ENCODE peak calls at places on chromosome 4, in seven cellular contexts. One of them, this sample, is unnamed.

GRCh38 chr4:93710101-93710846 is 118.3 kb upstream of the ATOH1 start:
- DNase-seq in dermis microvascular lymphatic vessel endothelial cell: no peak
- DNase-seq in stimulated activated CD4-positive, alpha-beta T cell treated with anti-CD3 and anti-CD28 coated beads, Interleukin-2, amount 100 ng/mL, for 48 hours: no peak
- DNase-seq in AG08395: no peak
- DNase-seq in 8988T: no peak
- DNase-seq in AG08396: no peak
- DNase-seq in HL-60: no peak
- DNase-seq in this sample: no peak

GRCh38 chr4:185589067-185589844 is 53.9 kb upstream of the PDLIM3 start:
- DNase-seq in dermis microvascular lymphatic vessel endothelial cell: no peak
- DNase-seq in stimulated activated CD4-positive, alpha-beta T cell treated with anti-CD3 and anti-CD28 coated beads, Interleukin-2, amount 100 ng/mL, for 48 hours: no peak
- DNase-seq in AG08395: no peak
- DNase-seq in 8988T: no peak
- DNase-seq in AG08396: no peak
- DNase-seq in HL-60: no peak
- DNase-seq in this sample: peak

GRCh38 chr4:76373919-76374552 is 46.9 kb downstream of the CCDC158 start:
- DNase-seq in dermis microvascular lymphatic vessel endothelial cell: no peak
- DNase-seq in stimulated activated CD4-positive, alpha-beta T cell treated with anti-CD3 and anti-CD28 coated beads, Interleukin-2, amount 100 ng/mL, for 48 hours: no peak
- DNase-seq in AG08395: no peak
- DNase-seq in 8988T: no peak
- DNase-seq in AG08396: no peak
- DNase-seq in HL-60: no peak
- DNase-seq in this sample: peak

GRCh38 chr4:18815081-18815778 is 793.7 kb upstream of the LCORL start:
- DNase-seq in dermis microvascular lymphatic vessel endothelial cell: no peak
- DNase-seq in stimulated activated CD4-positive, alpha-beta T cell treated with anti-CD3 and anti-CD28 coated beads, Interleukin-2, amount 100 ng/mL, for 48 hours: no peak
- DNase-seq in AG08395: no peak
- DNase-seq in 8988T: no peak
- DNase-seq in AG08396: no peak
- DNase-seq in HL-60: no peak
- DNase-seq in this sample: no peak

GRCh38 chr4:53937918-53938317 is 126.5 kb downstream of the CHIC2 start:
- DNase-seq in dermis microvascular lymphatic vessel endothelial cell: no peak
- DNase-seq in stimulated activated CD4-positive, alpha-beta T cell treated with anti-CD3 and anti-CD28 coated beads, Interleukin-2, amount 100 ng/mL, for 48 hours: no peak
- DNase-seq in AG08395: no peak
- DNase-seq in 8988T: no peak
- DNase-seq in AG08396: peak
- DNase-seq in HL-60: no peak
- DNase-seq in this sample: peak

GRCh38 chr4:141654098-141654497 is 17.7 kb downstream of the IL15 start:
- DNase-seq in dermis microvascular lymphatic vessel endothelial cell: no peak
- DNase-seq in stimulated activated CD4-positive, alpha-beta T cell treated with anti-CD3 and anti-CD28 coated beads, Interleukin-2, amount 100 ng/mL, for 48 hours: no peak
- DNase-seq in AG08395: no peak
- DNase-seq in 8988T: no peak
- DNase-seq in AG08396: no peak
- DNase-seq in HL-60: no peak
- DNase-seq in this sample: peak

GRCh38 chr4:108628411-108628810 is 8.0 kb downstream of the RPL34 start:
- DNase-seq in dermis microvascular lymphatic vessel endothelial cell: no peak
- DNase-seq in stimulated activated CD4-positive, alpha-beta T cell treated with anti-CD3 and anti-CD28 coated beads, Interleukin-2, amount 100 ng/mL, for 48 hours: no peak
- DNase-seq in AG08395: peak
- DNase-seq in 8988T: no peak
- DNase-seq in AG08396: no peak
- DNase-seq in HL-60: no peak
- DNase-seq in this sample: no peak

GRCh38 chr4:52038109-52038912 is at the start of gene SGCB:
- DNase-seq in dermis microvascular lymphatic vessel endothelial cell: no peak
- DNase-seq in stimulated activated CD4-positive, alpha-beta T cell treated with anti-CD3 and anti-CD28 coated beads, Interleukin-2, amount 100 ng/mL, for 48 hours: peak
- DNase-seq in AG08395: peak
- DNase-seq in 8988T: peak
- DNase-seq in AG08396: peak
- DNase-seq in HL-60: no peak
- DNase-seq in this sample: peak

GRCh38 chr4:145498430-145498829 is 16.8 kb downstream of the SMAD1 start:
- DNase-seq in dermis microvascular lymphatic vessel endothelial cell: no peak
- DNase-seq in stimulated activated CD4-positive, alpha-beta T cell treated with anti-CD3 and anti-CD28 coated beads, Interleukin-2, amount 100 ng/mL, for 48 hours: no peak
- DNase-seq in AG08395: no peak
- DNase-seq in 8988T: no peak
- DNase-seq in AG08396: no peak
- DNase-seq in HL-60: no peak
- DNase-seq in this sample: no peak

GRCh38 chr4:24655326-24655725 is 71.0 kb upstream of the DHX15 start:
- DNase-seq in dermis microvascular lymphatic vessel endothelial cell: no peak
- DNase-seq in stimulated activated CD4-positive, alpha-beta T cell treated with anti-CD3 and anti-CD28 coated beads, Interleukin-2, amount 100 ng/mL, for 48 hours: no peak
- DNase-seq in AG08395: no peak
- DNase-seq in 8988T: no peak
- DNase-seq in AG08396: no peak
- DNase-seq in HL-60: no peak
- DNase-seq in this sample: no peak

GRCh38 chr4:96379524-96379923 is 539.6 kb downstream of the PDHA2 start:
- DNase-seq in dermis microvascular lymphatic vessel endothelial cell: no peak
- DNase-seq in stimulated activated CD4-positive, alpha-beta T cell treated with anti-CD3 and anti-CD28 coated beads, Interleukin-2, amount 100 ng/mL, for 48 hours: no peak
- DNase-seq in AG08395: no peak
- DNase-seq in 8988T: no peak
- DNase-seq in AG08396: no peak
- DNase-seq in HL-60: no peak
- DNase-seq in this sample: no peak

GRCh38 chr4:42326040-42326439 is 71.2 kb upstream of the SHISA3 start:
- DNase-seq in dermis microvascular lymphatic vessel endothelial cell: no peak
- DNase-seq in stimulated activated CD4-positive, alpha-beta T cell treated with anti-CD3 and anti-CD28 coated beads, Interleukin-2, amount 100 ng/mL, for 48 hours: no peak
- DNase-seq in AG08395: no peak
- DNase-seq in 8988T: no peak
- DNase-seq in AG08396: no peak
- DNase-seq in HL-60: no peak
- DNase-seq in this sample: no peak

GRCh38 chr4:2722033-2722432 is 34.1 kb downstream of the TNIP2 start:
- DNase-seq in dermis microvascular lymphatic vessel endothelial cell: no peak
- DNase-seq in stimulated activated CD4-positive, alpha-beta T cell treated with anti-CD3 and anti-CD28 coated beads, Interleukin-2, amount 100 ng/mL, for 48 hours: no peak
- DNase-seq in AG08395: no peak
- DNase-seq in 8988T: no peak
- DNase-seq in AG08396: no peak
- DNase-seq in HL-60: no peak
- DNase-seq in this sample: no peak

GRCh38 chr4:77593993-77594392 is 11.6 kb upstream of the CXCL13 start:
- DNase-seq in dermis microvascular lymphatic vessel endothelial cell: no peak
- DNase-seq in stimulated activated CD4-positive, alpha-beta T cell treated with anti-CD3 and anti-CD28 coated beads, Interleukin-2, amount 100 ng/mL, for 48 hours: no peak
- DNase-seq in AG08395: no peak
- DNase-seq in 8988T: no peak
- DNase-seq in AG08396: no peak
- DNase-seq in HL-60: no peak
- DNase-seq in this sample: no peak

GRCh38 chr4:110950721-110951120 is 327.8 kb upstream of the PITX2 start:
- DNase-seq in dermis microvascular lymphatic vessel endothelial cell: no peak
- DNase-seq in stimulated activated CD4-positive, alpha-beta T cell treated with anti-CD3 and anti-CD28 coated beads, Interleukin-2, amount 100 ng/mL, for 48 hours: no peak
- DNase-seq in AG08395: no peak
- DNase-seq in 8988T: no peak
- DNase-seq in AG08396: no peak
- DNase-seq in HL-60: no peak
- DNase-seq in this sample: no peak

GRCh38 chr4:140344111-140344510 is 29.3 kb upstream of the SCOC start:
- DNase-seq in dermis microvascular lymphatic vessel endothelial cell: no peak
- DNase-seq in stimulated activated CD4-positive, alpha-beta T cell treated with anti-CD3 and anti-CD28 coated beads, Interleukin-2, amount 100 ng/mL, for 48 hours: no peak
- DNase-seq in AG08395: no peak
- DNase-seq in 8988T: no peak
- DNase-seq in AG08396: no peak
- DNase-seq in HL-60: no peak
- DNase-seq in this sample: no peak

GRCh38 chr4:21507439-21507838 is 441.1 kb downstream of the KCNIP4 start:
- DNase-seq in dermis microvascular lymphatic vessel endothelial cell: peak
- DNase-seq in stimulated activated CD4-positive, alpha-beta T cell treated with anti-CD3 and anti-CD28 coated beads, Interleukin-2, amount 100 ng/mL, for 48 hours: no peak
- DNase-seq in AG08395: no peak
- DNase-seq in 8988T: no peak
- DNase-seq in AG08396: no peak
- DNase-seq in HL-60: no peak
- DNase-seq in this sample: peak

GRCh38 chr4:41505161-41505653 is 32.8 kb upstream of the LIMCH1 start:
- DNase-seq in dermis microvascular lymphatic vessel endothelial cell: no peak
- DNase-seq in stimulated activated CD4-positive, alpha-beta T cell treated with anti-CD3 and anti-CD28 coated beads, Interleukin-2, amount 100 ng/mL, for 48 hours: no peak
- DNase-seq in AG08395: peak
- DNase-seq in 8988T: no peak
- DNase-seq in AG08396: peak
- DNase-seq in HL-60: no peak
- DNase-seq in this sample: peak

GRCh38 chr4:80140237-80140636 is 57.1 kb upstream of the PRDM8 start:
- DNase-seq in dermis microvascular lymphatic vessel endothelial cell: no peak
- DNase-seq in stimulated activated CD4-positive, alpha-beta T cell treated with anti-CD3 and anti-CD28 coated beads, Interleukin-2, amount 100 ng/mL, for 48 hours: no peak
- DNase-seq in AG08395: no peak
- DNase-seq in 8988T: no peak
- DNase-seq in AG08396: no peak
- DNase-seq in HL-60: no peak
- DNase-seq in this sample: no peak

GRCh38 chr4:157204634-157205244 is 15.8 kb upstream of the GRIA2 start:
- DNase-seq in dermis microvascular lymphatic vessel endothelial cell: no peak
- DNase-seq in stimulated activated CD4-positive, alpha-beta T cell treated with anti-CD3 and anti-CD28 coated beads, Interleukin-2, amount 100 ng/mL, for 48 hours: peak
- DNase-seq in AG08395: no peak
- DNase-seq in 8988T: no peak
- DNase-seq in AG08396: peak
- DNase-seq in HL-60: no peak
- DNase-seq in this sample: peak

GRCh38 chr4:114265342-114265741 is 285.9 kb upstream of the ARSJ start:
- DNase-seq in dermis microvascular lymphatic vessel endothelial cell: no peak
- DNase-seq in stimulated activated CD4-positive, alpha-beta T cell treated with anti-CD3 and anti-CD28 coated beads, Interleukin-2, amount 100 ng/mL, for 48 hours: no peak
- DNase-seq in AG08395: no peak
- DNase-seq in 8988T: no peak
- DNase-seq in AG08396: no peak
- DNase-seq in HL-60: no peak
- DNase-seq in this sample: no peak

GRCh38 chr4:101349346-101350064 is 2.2 kb upstream of the PPP3CA start:
- DNase-seq in dermis microvascular lymphatic vessel endothelial cell: no peak
- DNase-seq in stimulated activated CD4-positive, alpha-beta T cell treated with anti-CD3 and anti-CD28 coated beads, Interleukin-2, amount 100 ng/mL, for 48 hours: no peak
- DNase-seq in AG08395: no peak
- DNase-seq in 8988T: no peak
- DNase-seq in AG08396: no peak
- DNase-seq in HL-60: no peak
- DNase-seq in this sample: peak

GRCh38 chr4:94819371-94819770 is 61.6 kb downstream of the BMPR1B start:
- DNase-seq in dermis microvascular lymphatic vessel endothelial cell: no peak
- DNase-seq in stimulated activated CD4-positive, alpha-beta T cell treated with anti-CD3 and anti-CD28 coated beads, Interleukin-2, amount 100 ng/mL, for 48 hours: no peak
- DNase-seq in AG08395: no peak
- DNase-seq in 8988T: no peak
- DNase-seq in AG08396: no peak
- DNase-seq in HL-60: no peak
- DNase-seq in this sample: no peak

GRCh38 chr4:82560853-82561744 is 689 bp downstream of the TMEM150C start:
- DNase-seq in dermis microvascular lymphatic vessel endothelial cell: no peak
- DNase-seq in stimulated activated CD4-positive, alpha-beta T cell treated with anti-CD3 and anti-CD28 coated beads, Interleukin-2, amount 100 ng/mL, for 48 hours: no peak
- DNase-seq in AG08395: no peak
- DNase-seq in 8988T: peak
- DNase-seq in AG08396: peak
- DNase-seq in HL-60: no peak
- DNase-seq in this sample: no peak